ENCODE peak calls at places on chromosomes 16 and 17, in ten cellular contexts. U is stomach, D is breast epithelium, O is GM23338, S is endothelial cell of umbilical vein, E is prostate gland, G is esophagus muscularis mucosa, J is transverse colon, L is Panc1, F is suprapubic skin. N is an unnamed sample.

GRCh38 chr17:2909164-2909852 is 113.1 kb downstream of the RAP1GAP2 start:
- DNase-seq in U (no peak), D (no peak), O (no peak), S (no peak), E (no peak), G (no peak), J (peak), L (no peak), F (no peak), N (no peak)

GRCh38 chr16:22727285-22728166 is 86.4 kb upstream of the HS3ST2 start:
- DNase-seq in U (no peak), D (no peak), O (no peak), S (no peak), E (peak), G (no peak), J (no peak), L (no peak), F (no peak), N (no peak)

GRCh38 chr17:16940116-16940881 is 31.6 kb downstream of the TNFRSF13B start:
- DNase-seq in U (peak), D (peak), O (peak), S (no peak), E (no peak), G (no peak), J (no peak), L (no peak), F (peak), N (peak)

GRCh38 chr17:75650874-75651273 is 16.1 kb downstream of the RECQL5 start:
- DNase-seq in U (no peak), D (peak), O (no peak), S (no peak), E (no peak), G (no peak), J (no peak), L (no peak), F (no peak), N (no peak)

GRCh38 chr16:15792563-15792971 is 64.3 kb downstream of the MYH11 start:
- DNase-seq in U (no peak), D (no peak), O (no peak), S (no peak), E (no peak), G (no peak), J (no peak), L (no peak), F (no peak), N (peak)

GRCh38 chr16:66996324-66996982 is 8.1 kb downstream of the CES4A start:
- DNase-seq in U (peak), D (no peak), O (no peak), S (no peak), E (peak), G (no peak), J (no peak), L (no peak), F (no peak), N (no peak)

GRCh38 chr17:69945698-69946185 is 129.3 kb upstream of the KCNJ16 start:
- DNase-seq in U (no peak), D (no peak), O (no peak), S (no peak), E (no peak), G (no peak), J (no peak), L (no peak), F (no peak), N (no peak)

GRCh38 chr17:35740997-35741931 is 9.8 kb downstream of the RASL10B start:
- DNase-seq in U (no peak), D (no peak), O (peak), S (no peak), E (no peak), G (no peak), J (no peak), L (no peak), F (peak), N (no peak)

GRCh38 chr17:3544365-3544764 is 13.2 kb downstream of the TRPV3 start:
- DNase-seq in U (no peak), D (no peak), O (no peak), S (no peak), E (no peak), G (no peak), J (no peak), L (no peak), F (no peak), N (no peak)

GRCh38 chr17:50219345-50219744 is 17.9 kb upstream of the COL1A1 start:
- DNase-seq in U (no peak), D (no peak), O (no peak), S (no peak), E (no peak), G (no peak), J (no peak), L (no peak), F (no peak), N (no peak)

GRCh38 chr16:79355600-79356358 is 244.8 kb downstream of the MAF start:
- DNase-seq in U (no peak), D (no peak), O (no peak), S (no peak), E (no peak), G (no peak), J (no peak), L (no peak), F (no peak), N (no peak)

GRCh38 chr17:9646556-9646905 is 1.2 kb downstream of the USP43 start:
- DNase-seq in U (no peak), D (no peak), O (peak), S (no peak), E (no peak), G (no peak), J (no peak), L (no peak), F (no peak), N (no peak)

GRCh38 chr16:10541396-10541795 is 39.0 kb downstream of the EMP2 start:
- DNase-seq in U (no peak), D (no peak), O (no peak), S (no peak), E (no peak), G (no peak), J (no peak), L (no peak), F (no peak), N (no peak)

GRCh38 chr16:87592018-87592712 is 10.1 kb upstream of the JPH3 start:
- DNase-seq in U (no peak), D (no peak), O (no peak), S (no peak), E (no peak), G (no peak), J (no peak), L (no peak), F (no peak), N (no peak)

GRCh38 chr17:77491921-77492445 is 351.2 kb downstream of the SEC14L1 start:
- DNase-seq in U (no peak), D (no peak), O (no peak), S (no peak), E (no peak), G (no peak), J (peak), L (no peak), F (peak), N (peak)

GRCh38 chr17:15920758-15921239 is 24.1 kb upstream of the ADORA2B start:
- DNase-seq in U (no peak), D (no peak), O (peak), S (no peak), E (peak), G (no peak), J (peak), L (peak), F (no peak), N (no peak)

GRCh38 chr16:51773051-51773450 is 622.0 kb upstream of the SALL1 start:
- DNase-seq in U (no peak), D (no peak), O (peak), S (no peak), E (no peak), G (peak), J (no peak), L (no peak), F (no peak), N (no peak)

GRCh38 chr16:359067-359763 is 6.7 kb upstream of the AXIN1 start:
- DNase-seq in U (no peak), D (no peak), O (no peak), S (no peak), E (no peak), G (no peak), J (peak), L (no peak), F (peak), N (peak)

GRCh38 chr17:7042507-7043194 is 1.2 kb downstream of the SLC16A11 start:
- DNase-seq in U (no peak), D (no peak), O (peak), S (no peak), E (no peak), G (no peak), J (no peak), L (no peak), F (no peak), N (peak)

GRCh38 chr17:13365331-13365730 is 236.4 kb downstream of the HS3ST3A1 start:
- DNase-seq in U (no peak), D (no peak), O (no peak), S (no peak), E (no peak), G (no peak), J (no peak), L (no peak), F (no peak), N (no peak)

GRCh38 chr16:57528499-57529323 is 7.7 kb downstream of the CCDC102A start:
- DNase-seq in U (peak), D (no peak), O (peak), S (no peak), E (no peak), G (no peak), J (peak), L (no peak), F (peak), N (peak)

GRCh38 chr17:65865715-65866425 is 304.4 kb upstream of the AXIN2 start:
- DNase-seq in U (no peak), D (no peak), O (no peak), S (no peak), E (no peak), G (no peak), J (no peak), L (no peak), F (no peak), N (no peak)

GRCh38 chr16:86768999-86769398 is 190.7 kb downstream of the FOXL1 start:
- DNase-seq in U (peak), D (no peak), O (no peak), S (peak), E (no peak), G (no peak), J (no peak), L (no peak), F (no peak), N (no peak)

GRCh38 chr16:30889721-30890120 is 4.2 kb downstream of the BCL7C start:
- DNase-seq in U (no peak), D (no peak), O (no peak), S (no peak), E (no peak), G (no peak), J (no peak), L (no peak), F (no peak), N (no peak)

GRCh38 chr17:49515196-49515770 is 20.2 kb downstream of the NGFR start:
- DNase-seq in U (peak), D (peak), O (peak), S (no peak), E (peak), G (no peak), J (peak), L (no peak), F (peak), N (peak)

GRCh38 chr16:67504190-67505021 is 21.1 kb upstream of the AGRP start:
- DNase-seq in U (no peak), D (no peak), O (no peak), S (no peak), E (no peak), G (no peak), J (peak), L (no peak), F (peak), N (peak)

GRCh38 chr17:63162406-63163157 is 196.5 kb downstream of the TANC2 start:
- DNase-seq in U (no peak), D (no peak), O (no peak), S (peak), E (no peak), G (no peak), J (no peak), L (no peak), F (no peak), N (no peak)

GRCh38 chr17:17139972-17140589 is 66.1 kb downstream of the PLD6 start:
- DNase-seq in U (no peak), D (no peak), O (peak), S (no peak), E (no peak), G (no peak), J (no peak), L (no peak), F (no peak), N (no peak)

GRCh38 chr16:4200000-4200780 is 41.7 kb downstream of the SRL start:
- DNase-seq in U (peak), D (peak), O (peak), S (peak), E (peak), G (peak), J (peak), L (no peak), F (no peak), N (no peak)

GRCh38 chr17:64771980-64772844 is 110.1 kb upstream of the SMURF2 start:
- DNase-seq in U (no peak), D (no peak), O (no peak), S (peak), E (no peak), G (peak), J (no peak), L (no peak), F (peak), N (no peak)

GRCh38 chr17:1896243-1897163 is 66.7 kb downstream of the RPA1 start:
- DNase-seq in U (no peak), D (no peak), O (no peak), S (no peak), E (no peak), G (no peak), J (no peak), L (no peak), F (no peak), N (no peak)

GRCh38 chr16:57310801-57311200 is 26.3 kb upstream of the PLLP start:
- DNase-seq in U (no peak), D (no peak), O (no peak), S (no peak), E (no peak), G (no peak), J (no peak), L (no peak), F (no peak), N (peak)

GRCh38 chr16:17225551-17225950 is 245.2 kb downstream of the XYLT1 start:
- DNase-seq in U (no peak), D (no peak), O (no peak), S (no peak), E (no peak), G (no peak), J (no peak), L (no peak), F (no peak), N (no peak)

GRCh38 chr17:72659811-72660210 is 432.7 kb downstream of the SLC39A11 start:
- DNase-seq in U (no peak), D (no peak), O (no peak), S (no peak), E (no peak), G (no peak), J (no peak), L (no peak), F (no peak), N (no peak)

GRCh38 chr16:47887496-47887895 is 268.3 kb downstream of the ABCC12 start:
- DNase-seq in U (no peak), D (no peak), O (peak), S (no peak), E (no peak), G (no peak), J (no peak), L (no peak), F (no peak), N (no peak)

GRCh38 chr16:57386381-57386951 is 14.2 kb downstream of the CX3CL1 start:
- DNase-seq in U (no peak), D (no peak), O (no peak), S (no peak), E (no peak), G (no peak), J (no peak), L (no peak), F (no peak), N (peak)

GRCh38 chr17:74579910-74580309 is 12.2 kb downstream of the CD300LD start:
- DNase-seq in U (no peak), D (no peak), O (no peak), S (no peak), E (no peak), G (no peak), J (no peak), L (no peak), F (no peak), N (no peak)

DNA sequence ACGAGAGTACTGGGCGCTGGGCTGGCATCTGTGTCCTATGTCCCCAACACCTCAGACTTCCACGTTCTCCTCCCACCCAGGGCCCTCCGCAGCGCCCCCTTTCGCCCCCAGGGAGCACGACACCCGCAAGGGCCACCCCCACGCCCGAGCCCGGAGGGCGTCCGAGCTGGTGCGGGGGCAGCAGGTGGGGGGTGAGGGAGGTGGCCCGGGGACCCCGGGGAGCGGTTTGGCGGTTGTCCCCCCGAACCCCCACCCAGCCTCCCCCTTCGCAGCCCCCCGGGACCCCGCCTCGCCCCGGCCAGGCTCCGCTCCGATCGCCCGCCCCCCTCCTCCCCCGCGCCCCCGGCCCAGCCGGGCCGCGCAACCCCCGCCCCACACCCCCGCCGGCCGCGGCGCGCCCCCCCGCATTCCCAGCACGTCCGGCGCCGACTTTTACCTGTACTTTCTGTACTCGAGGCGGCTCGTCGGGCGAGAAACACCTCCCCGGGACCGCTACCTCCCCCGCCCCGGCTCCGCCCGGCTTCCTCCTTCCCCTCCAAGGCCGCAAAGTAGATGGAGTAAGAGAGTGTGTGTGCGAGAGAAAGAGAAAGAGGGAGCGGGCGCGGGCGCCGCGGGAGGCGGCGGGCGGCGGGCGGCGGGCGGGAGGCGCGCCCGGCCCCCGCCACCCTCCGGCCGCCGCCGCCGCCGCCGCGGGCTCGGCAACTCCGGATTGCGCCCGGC is 897 bp downstream of the CDYL2 start:
- DNase-seq in U (peak), D (no peak), O (peak), S (peak), E (peak), G (no peak), J (peak), L (no peak), F (no peak), N (peak)
- H3K4me3 ChIP-seq in U (peak), D (peak), O (peak), S (peak), E (peak), G (peak), J (peak), L (peak), F (peak), N (peak)

DNA sequence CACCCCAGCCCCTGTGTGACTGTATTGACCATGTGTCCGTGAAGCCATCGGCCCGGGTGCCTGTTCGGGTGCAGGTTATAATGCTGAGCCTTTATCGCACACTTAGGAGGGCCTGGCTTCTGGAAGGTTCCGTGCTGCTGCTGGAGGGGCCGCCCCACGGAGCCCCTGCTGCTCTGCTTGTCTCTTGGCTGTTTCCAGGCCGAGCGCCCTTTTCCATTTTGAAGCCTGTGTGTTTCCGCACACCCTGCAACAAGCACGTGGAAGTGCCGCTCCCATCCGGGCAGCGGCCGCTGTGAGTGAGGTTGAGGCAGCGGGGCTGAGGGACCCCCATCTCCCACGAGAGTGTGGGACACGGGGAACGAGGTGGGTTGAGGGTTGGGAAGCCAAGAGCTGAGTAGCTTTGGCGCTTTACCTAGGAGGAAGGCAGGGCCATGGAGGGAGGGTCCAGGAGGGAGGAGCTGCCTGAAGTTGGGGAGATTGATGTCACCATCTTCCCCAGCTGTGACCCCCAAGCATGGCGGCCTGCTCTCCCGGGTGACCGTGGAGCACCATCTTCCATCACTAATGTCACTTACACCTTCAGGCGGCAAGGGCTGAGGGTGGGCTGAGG is 200.1 kb upstream of the GSE1 start:
- DNase-seq in U (no peak), D (no peak), O (no peak), S (no peak), E (no peak), G (no peak), J (no peak), L (no peak), F (peak), N (peak)
- H3K27ac ChIP-seq in U (no peak), D (no peak), O (no peak), S (no peak), E (no peak), G (no peak), J (no peak), L (no peak), F (no peak), N (no peak)

DNA sequence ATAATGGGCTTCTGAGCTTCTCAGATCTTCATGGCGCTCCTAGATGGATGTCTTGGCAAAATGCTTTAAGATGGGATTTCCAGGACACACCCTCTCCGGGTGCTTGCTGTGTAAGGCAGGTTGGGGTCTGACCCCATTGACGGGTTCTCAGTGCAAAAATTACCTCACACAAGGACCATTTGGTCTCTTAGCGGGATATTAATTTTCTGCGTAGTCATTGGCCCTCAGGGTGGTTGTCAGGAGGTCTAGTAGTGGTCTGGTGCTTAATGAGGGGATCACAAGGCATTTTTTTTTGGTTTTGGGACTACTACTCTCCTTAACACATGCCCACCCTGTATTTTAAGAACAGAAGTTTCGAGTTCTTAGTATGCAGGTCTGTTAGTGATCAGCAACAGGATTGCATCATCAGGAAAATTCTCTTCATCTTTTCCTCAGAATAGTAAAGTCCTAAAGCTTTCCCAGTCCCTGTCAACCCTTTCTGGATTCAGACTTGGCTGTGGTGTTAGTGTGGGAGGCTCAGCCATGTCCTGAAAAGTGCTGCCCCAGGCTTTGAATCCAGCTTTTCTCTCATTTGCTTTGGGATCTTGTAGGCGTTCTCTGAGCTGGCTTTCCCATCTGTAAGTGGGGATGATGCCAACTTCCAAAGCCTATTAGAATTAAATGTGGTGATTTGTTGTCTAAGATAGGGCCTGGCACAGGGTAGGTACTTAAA is 2.8 kb downstream of the ALKBH5 start:
- DNase-seq in U (no peak), D (no peak), O (no peak), S (peak), E (no peak), G (no peak), J (no peak), L (no peak), F (no peak), N (no peak)
- TF ChIP-seq POLR2AphosphoS5 in U (no peak), D (no peak), O (no peak), S (no peak), E (no peak), G (no peak), J (no peak), L (no peak), F (no peak), N (no peak)

GRCh38 chr16:75494696-75495601 is at the start of gene CHST6:
- DNase-seq in U (no peak), D (no peak), O (peak), S (peak), E (no peak), G (no peak), J (peak), L (no peak), F (no peak), N (peak)
- H3K4me3 ChIP-seq in U (peak), D (peak), O (peak), S (peak), E (peak), G (peak), J (peak), L (no peak), F (peak), N (peak)

GRCh38 chr16:2159052-2159838 is 3.7 kb downstream of the TRAF7 start:
- DNase-seq in U (peak), D (no peak), O (no peak), S (peak), E (no peak), G (no peak), J (peak), L (no peak), F (no peak), N (no peak)

GRCh38 chr16:2156025-2156848 is 655 bp downstream of the TRAF7 start:
- DNase-seq in U (no peak), D (no peak), O (peak), S (peak), E (no peak), G (no peak), J (no peak), L (no peak), F (no peak), N (peak)

GRCh38 chr16:2158262-2158638 is 2.7 kb downstream of the TRAF7 start:
- DNase-seq in U (no peak), D (no peak), O (no peak), S (no peak), E (no peak), G (no peak), J (no peak), L (no peak), F (no peak), N (no peak)

GRCh38 chr16:2156849-2157224 is 1.3 kb downstream of the TRAF7 start:
- DNase-seq in U (no peak), D (no peak), O (peak), S (no peak), E (no peak), G (no peak), J (no peak), L (no peak), F (no peak), N (no peak)

GRCh38 chr16:2157480-2158261 is 2.1 kb downstream of the TRAF7 start:
- DNase-seq in U (peak), D (no peak), O (no peak), S (no peak), E (no peak), G (no peak), J (peak), L (no peak), F (no peak), N (no peak)
- H3K27ac ChIP-seq in U (peak), D (peak), O (peak), S (peak), E (no peak), G (peak), J (peak), L (peak), F (peak), N (peak)

N was measured in spleen.